ENCODE peak calls at places on chromosomes 12 and 14, in nine cellular contexts. J, E, B, O, P, L, S, H and G are unnamed samples. For H3K9me3, the result is how much of the 10 kb centered on the place peaks cover.

GRCh38 chr14:41607966-41608663 is 1.4 kb downstream of the LRFN5 start:
- DNase-seq in E (no peak), O (no peak), H (no peak), J (no peak), S (no peak), L (no peak), P (peak), B (no peak), G (no peak)

GRCh38 chr14:61700104-61700886 is 5.0 kb downstream of the HIF1A start:
- DNase-seq in B (no peak), O (peak), H (no peak), J (no peak), L (no peak), S (no peak), E (no peak), P (no peak), G (no peak)

GRCh38 chr14:104054222-104054905 is 31.1 kb upstream of the ASPG start:
- DNase-seq in S (no peak), E (no peak), L (no peak), H (no peak), P (no peak), B (no peak), O (no peak), J (no peak), G (no peak)

GRCh38 chr14:38079268-38079667 is 128.4 kb upstream of the SSTR1 start:
- DNase-seq in O (no peak), L (no peak), J (no peak), H (no peak), B (no peak), E (no peak), P (no peak), S (no peak), G (no peak)

GRCh38 chr12:13152281-13152680 is 44.2 kb upstream of the EMP1 start:
- DNase-seq in J (no peak), E (peak), H (no peak), B (no peak), S (peak), L (no peak), O (no peak), P (no peak), G (no peak)

GRCh38 chr12:118480235-118480634 is 103.9 kb downstream of the SUDS3 start:
- DNase-seq in S (no peak), B (no peak), J (no peak), P (no peak), O (no peak), E (no peak), L (no peak), H (no peak), G (no peak)

GRCh38 chr12:65853489-65854157 is 29.3 kb downstream of the HMGA2 start:
- DNase-seq in J (no peak), B (no peak), E (no peak), S (no peak), P (peak), H (no peak), O (no peak), L (no peak), G (no peak)

GRCh38 chr14:71597955-71598659 is 334.1 kb upstream of the RGS6 start:
- DNase-seq in B (no peak), E (no peak), P (no peak), J (no peak), S (no peak), L (no peak), O (no peak), H (no peak), G (no peak)

GRCh38 chr14:38129705-38130104 is 78.0 kb upstream of the SSTR1 start:
- DNase-seq in P (no peak), H (peak), J (no peak), E (no peak), L (no peak), O (no peak), B (no peak), S (no peak), G (no peak)

GRCh38 chr14:24416254-24416931 is 13.1 kb downstream of the CBLN3 start:
- DNase-seq in L (no peak), S (no peak), J (no peak), O (no peak), H (peak), B (no peak), P (no peak), E (no peak), G (no peak)

GRCh38 chr12:82120901-82121300 is 237.3 kb downstream of the CCDC59 start:
- DNase-seq in B (no peak), H (no peak), O (no peak), L (no peak), J (no peak), E (no peak), P (no peak), S (no peak), G (no peak)

GRCh38 chr12:133130808-133131128 is 341 bp downstream of the ZNF10 start:
- DNase-seq in S (peak), B (peak), P (no peak), L (peak), O (no peak), E (peak), H (peak), J (no peak), G (no peak)
- H3K9me3 ChIP-seq in S (half or more), B (half or more), P (under half), L (under half), O (under half), E (under half), H (under half), J (under half), G (under half)

DNA sequence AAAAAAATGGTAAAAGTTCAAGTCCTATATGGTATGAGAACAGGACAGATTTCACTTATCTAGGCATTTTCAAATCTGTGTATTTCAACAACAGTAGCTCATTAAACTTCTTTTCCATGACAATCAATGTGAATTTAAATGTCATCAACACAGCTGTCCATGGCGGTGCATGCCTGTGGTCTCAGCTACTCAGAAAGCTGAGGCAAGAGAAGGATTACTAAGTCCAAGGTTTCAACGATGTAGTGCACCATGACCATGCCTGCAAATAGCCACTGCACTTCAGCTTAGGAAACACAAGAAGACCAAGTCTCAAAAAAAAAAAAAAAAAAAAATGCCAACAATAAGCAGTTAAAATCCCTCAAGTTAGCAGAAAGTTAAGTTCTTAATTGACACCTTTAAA is 214.6 kb downstream of the C12orf50 start:
- DNase-seq in J (no peak), E (no peak), H (no peak), S (no peak), B (no peak), P (peak), O (no peak), L (no peak), G (no peak)
- H3K9me3 ChIP-seq in J (under half), E (under half), H (under half), S (under half), B (under half), P (under half), O (under half), L (under half), G (under half)

GRCh38 chr14:106493962-106494823 is 967.8 kb downstream of the TMEM121 start:
- DNase-seq in B (no peak), J (no peak), E (no peak), O (no peak), L (no peak), P (no peak), H (no peak), S (no peak), G (no peak)
- H3K9me3 ChIP-seq in B (under half), J (under half), E (under half), O (under half), L (under half), P (under half), H (under half), S (under half), G (under half)

GRCh38 chr12:34298176-34298970 is 276.1 kb downstream of the ALG10 start:
- DNase-seq in B (no peak), P (no peak), O (no peak), J (no peak), H (no peak), L (peak), S (no peak), E (no peak), G (no peak)

GRCh38 chr12:34297790-34298164 is 275.5 kb downstream of the ALG10 start:
- DNase-seq in O (no peak), E (no peak), J (no peak), P (no peak), L (peak), H (no peak), B (no peak), S (no peak), G (no peak)

GRCh38 chr12:34300376-34301250 is 278.3 kb downstream of the ALG10 start:
- DNase-seq in J (no peak), O (no peak), B (no peak), P (no peak), E (no peak), H (no peak), L (peak), S (no peak), G (no peak)

GRCh38 chr12:34299802-34300193 is 277.5 kb downstream of the ALG10 start:
- DNase-seq in J (no peak), E (no peak), H (no peak), O (no peak), S (no peak), P (no peak), B (no peak), L (peak), G (no peak)

GRCh38 chr12:34298971-34299801 is 276.9 kb downstream of the ALG10 start:
- DNase-seq in H (no peak), J (no peak), L (peak), P (no peak), E (no peak), S (no peak), B (no peak), O (no peak), G (no peak)
- H3K9me3 ChIP-seq in H (under half), J (under half), L (under half), P (under half), E (under half), S (under half), B (half or more), O (under half), G (under half)

GRCh38 chr14:106812788-106813476 is 1286.5 kb downstream of the TMEM121 start:
- DNase-seq in L (no peak), E (no peak), S (no peak), P (no peak), J (no peak), O (no peak), H (no peak), B (no peak), G (no peak)
- H3K9me3 ChIP-seq in L (under half), E (under half), S (under half), P (under half), J (under half), O (under half), H (under half), B (under half), G (under half)

DNA sequence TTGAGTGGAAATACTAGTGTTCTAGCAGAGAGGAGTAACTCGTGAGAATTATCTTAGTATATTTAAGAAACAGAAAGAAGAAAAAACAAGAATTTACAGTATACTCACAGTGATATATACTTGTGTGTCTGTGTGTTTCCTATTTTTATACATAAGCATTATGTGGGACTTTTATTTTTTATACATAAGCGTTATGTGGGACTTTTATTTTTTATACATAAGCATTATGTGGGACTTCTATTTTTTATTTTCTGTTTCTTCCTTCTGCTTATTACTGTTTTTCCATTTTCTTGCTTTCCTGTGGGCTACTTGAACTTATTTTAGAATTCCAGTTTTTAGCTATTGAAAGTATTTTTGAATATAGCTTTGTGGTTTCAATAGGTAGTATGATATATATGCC is 6.9 kb upstream of the ZNF140 start:
- DNase-seq in H (no peak), B (no peak), J (no peak), P (no peak), E (no peak), L (no peak), O (no peak), S (no peak), G (no peak)
- H3K9me3 ChIP-seq in H (under half), B (half or more), J (under half), P (under half), E (under half), L (under half), O (under half), S (half or more), G (under half)

GRCh38 chr12:130195776-130196175 is 33.5 kb downstream of the FZD10 start:
- DNase-seq in E (no peak), L (no peak), S (no peak), O (no peak), J (no peak), H (no peak), P (no peak), B (no peak), G (no peak)
- H3K9me3 ChIP-seq in E (under half), L (under half), S (under half), O (under half), J (under half), H (under half), P (under half), B (under half), G (under half)

GRCh38 chr12:133145981-133146380 is 15.6 kb downstream of the ZNF10 start:
- DNase-seq in J (no peak), B (no peak), E (no peak), O (no peak), S (no peak), L (no peak), P (no peak), H (no peak), G (no peak)
- H3K9me3 ChIP-seq in J (under half), B (half or more), E (under half), O (under half), S (half or more), L (under half), P (under half), H (under half), G (under half)